ENCODE peak calls at places on chromosome 21, in eight cellular contexts. N is NCI-H1417, E is A172, Q is NCI-H146, U is K562, F is HFF-Myc, J is colonic mucosa, K is adrenal gland. C is an unnamed sample.

GRCh38 chr21:17045214-17045835 is 467.5 kb upstream of the CXADR start:
- DNase-seq in U (no peak), Q (no peak), K (no peak), N (peak), F (peak), J (no peak), E (peak), C (peak)

GRCh38 chr21:16509466-16509865 is 779.7 kb downstream of the USP25 start:
- DNase-seq in N (no peak), K (no peak), U (no peak), J (no peak), E (no peak), Q (no peak), F (peak), C (no peak)

GRCh38 chr21:38443110-38443509 is 55.2 kb downstream of the ERG start:
- DNase-seq in Q (no peak), K (no peak), N (no peak), E (no peak), J (no peak), F (no peak), U (no peak), C (no peak)

GRCh38 chr21:35390013-35390776 is 341.1 kb upstream of the RUNX1 start:
- DNase-seq in J (no peak), U (no peak), F (no peak), N (peak), Q (no peak), K (no peak), E (no peak), C (peak)

GRCh38 chr21:41926068-41926806 is 27.6 kb downstream of the C2CD2 start:
- DNase-seq in U (no peak), F (no peak), Q (no peak), J (peak), N (peak), E (peak), K (peak), C (peak)

GRCh38 chr21:15141236-15141970 is 76.6 kb upstream of the NRIP1 start:
- DNase-seq in N (peak), J (peak), F (no peak), E (no peak), Q (no peak), K (no peak), U (no peak), C (no peak)

GRCh38 chr21:42073140-42074099 is 2.3 kb downstream of the UMODL1 start:
- DNase-seq in U (no peak), N (no peak), J (no peak), E (no peak), K (no peak), F (no peak), Q (no peak), C (no peak)

GRCh38 chr21:16942703-16943102 is 570.1 kb upstream of the CXADR start:
- DNase-seq in E (peak), F (no peak), U (no peak), K (peak), J (no peak), N (no peak), Q (no peak), C (peak)